ENCODE peak calls at places on chromosome X, in four cellular contexts. G is frontal cortex; M is fibroblast of mammary gland; T is activated naive CD4-positive, alpha-beta T cell treated with anti-CD3 and anti-CD28 coated beads for 36 hours. W is an unnamed sample.

GRCh38 chrX:118480172-118480571 is 15.4 kb upstream of the DOCK11 start:
- DNase-seq in G (no peak), M (no peak), T (no peak), W (no peak)

GRCh38 chrX:17032351-17032750 is 85.9 kb downstream of the REPS2 start:
- DNase-seq in G (no peak), M (peak; percentile 88), T (no peak), W (no peak)

GRCh38 chrX:108947205-108947604 is 210.8 kb upstream of the IRS4 start:
- DNase-seq in G (no peak), M (no peak), T (no peak), W (no peak)

GRCh38 chrX:130260316-130260715 is 8.4 kb downstream of the ZNF280C start:
- DNase-seq in G (no peak), M (peak; percentile 79), T (no peak), W (no peak)

GRCh38 chrX:13937370-13938052 is 92.2 kb downstream of the GEMIN8 start:
- DNase-seq in G (peak; percentile 45), M (peak; percentile 56), T (no peak), W (no peak)

GRCh38 chrX:77742788-77743476 is 43.1 kb downstream of the ATRX start:
- DNase-seq in G (no peak), M (peak; percentile 11), T (no peak), W (peak; percentile 2)

GRCh38 chrX:47239199-47239598 is 6.4 kb downstream of the USP11 start:
- DNase-seq in G (no peak), M (no peak), T (no peak), W (no peak)

GRCh38 chrX:46407753-46408130 is 137.5 kb downstream of the ZNF674 start:
- DNase-seq in G (no peak), M (peak; percentile 66), T (no peak), W (no peak)

GRCh38 chrX:153397256-153397960 is 3.7 kb downstream of the PNMA6E start:
- DNase-seq in G (no peak), M (no peak), T (no peak), W (no peak)

GRCh38 chrX:3713225-3713936 is at the start of gene PRKX:
- DNase-seq in G (peak; percentile 77), M (peak; percentile 27), T (peak; percentile 54), W (peak; percentile 56)

GRCh38 chrX:5163663-5164062 is 1065.0 kb downstream of the NLGN4X start:
- DNase-seq in G (no peak), M (no peak), T (no peak), W (no peak)

GRCh38 chrX:136608295-136608933 is 39.5 kb upstream of the CD40LG start:
- DNase-seq in G (no peak), M (peak; percentile 41), T (peak; percentile 80), W (peak; percentile 1)

GRCh38 chrX:133838761-133839676 is 146.4 kb downstream of the GPC3 start:
- DNase-seq in G (no peak), M (peak; percentile 45), T (peak; percentile 45), W (peak; percentile 25)

GRCh38 chrX:50813843-50814661 is at the start of gene SHROOM4:
- DNase-seq in G (peak; percentile 65), M (peak; percentile 48), T (no peak), W (no peak)

GRCh38 chrX:40176979-40177430 is 79.2 kb upstream of the BCOR start:
- DNase-seq in G (no peak), M (no peak), T (peak; percentile 59), W (no peak)

GRCh38 chrX:39592776-39593175 is 505.0 kb downstream of the BCOR start:
- DNase-seq in G (no peak), M (peak; percentile 26), T (no peak), W (no peak)

GRCh38 chrX:13140007-13140406 is 95.6 kb upstream of the FAM9C start:
- DNase-seq in G (no peak), M (no peak), T (no peak), W (no peak)

GRCh38 chrX:24575496-24575895 is 71.7 kb downstream of the PCYT1B start:
- DNase-seq in G (no peak), M (no peak), T (no peak), W (no peak)

GRCh38 chrX:64204701-64205440 is 637 bp downstream of the AMER1 start:
- DNase-seq in G (peak; percentile 60), M (peak; percentile 28), T (peak; percentile 8), W (peak; percentile 11)

GRCh38 chrX:133655262-133655913 is 240.1 kb upstream of the GPC4 start:
- DNase-seq in G (no peak), M (peak; percentile 66), T (no peak), W (no peak)

GRCh38 chrX:80812176-80812575 is 2.5 kb upstream of the BRWD3 start:
- DNase-seq in G (no peak), M (no peak), T (peak; percentile 52), W (no peak)

GRCh38 chrX:39823848-39824247 is 273.9 kb downstream of the BCOR start:
- DNase-seq in G (no peak), M (no peak), T (no peak), W (no peak)

GRCh38 chrX:310621-311155 is 7.9 kb downstream of the GTPBP6 start:
- DNase-seq in G (no peak), M (no peak), T (no peak), W (no peak)

GRCh38 chrX:70422886-70423336 is at the start of gene GDPD2:
- DNase-seq in G (no peak), M (peak; percentile 7), T (no peak), W (no peak)

GRCh38 chrX:48978226-48978625 is 6.6 kb upstream of the KCND1 start:
- DNase-seq in G (no peak), M (no peak), T (no peak), W (no peak)

GRCh38 chrX:85111347-85111746 is 107.7 kb downstream of the APOOL start:
- DNase-seq in G (no peak), M (peak; percentile 22), T (peak; percentile 16), W (peak; percentile 11)

GRCh38 chrX:10235851-10236250 is 79.1 kb downstream of the CLCN4 start:
- DNase-seq in G (no peak), M (peak; percentile 91), T (no peak), W (no peak)

GRCh38 chrX:17081969-17082368 is 135.5 kb downstream of the REPS2 start:
- DNase-seq in G (no peak), M (no peak), T (no peak), W (no peak)

GRCh38 chrX:39814391-39814790 is 283.4 kb downstream of the BCOR start:
- DNase-seq in G (no peak), M (peak; percentile 51), T (peak; percentile 58), W (peak; percentile 39)

GRCh38 chrX:153353416-153353815 is 19.5 kb downstream of the ZNF275 start:
- DNase-seq in G (no peak), M (no peak), T (no peak), W (no peak)

GRCh38 chrX:153302796-153303195 is 18.8 kb downstream of the PNMA6F start:
- DNase-seq in G (no peak), M (no peak), T (no peak), W (no peak)

GRCh38 chrX:129840334-129840733 is 3.4 kb downstream of the ZDHHC9 start:
- DNase-seq in G (no peak), M (peak; percentile 6), T (no peak), W (peak; percentile 1)

GRCh38 chrX:121389976-121390709 is 342.7 kb downstream of the GLUD2 start:
- DNase-seq in G (no peak), M (peak; percentile 56), T (no peak), W (no peak)

GRCh38 chrX:56729152-56729557 is at the start of gene NBDY:
- DNase-seq in G (no peak), M (peak; percentile 51), T (peak; percentile 41), W (peak; percentile 48)

GRCh38 chrX:12984629-12985303 is 9.9 kb downstream of the TMSB4X start:
- DNase-seq in G (no peak), M (peak; percentile 81), T (peak; percentile 54), W (no peak)